ENCODE peak calls at places on chromosomes 3 and 15, in five cellular contexts. Y, N, G, K and L are unnamed samples.

GRCh38 chr15:81394609-81395008 is 20.6 kb upstream of the TMC3 start:
- DNase-seq in K (no peak), G (no peak), N (no peak), Y (no peak), L (no peak)

GRCh38 chr3:148054999-148055398 is 642.7 kb upstream of the AGTR1 start:
- DNase-seq in K (no peak), N (no peak), Y (no peak), G (no peak), L (no peak)

GRCh38 chr15:40763801-40764765 is at the start of gene GCHFR:
- DNase-seq in K (peak), N (peak), Y (no peak), G (peak), L (no peak)

GRCh38 chr3:112781611-112782010 is 65.1 kb downstream of the CD200R1L start:
- DNase-seq in K (no peak), Y (no peak), G (no peak), N (no peak), L (no peak)

GRCh38 chr3:31399270-31399669 is 133.5 kb upstream of the STT3B start:
- DNase-seq in Y (no peak), N (no peak), G (no peak), K (no peak), L (no peak)

GRCh38 chr15:99403597-99403996 is 152.3 kb downstream of the LRRC28 start:
- DNase-seq in Y (no peak), K (no peak), N (no peak), G (no peak), L (no peak)

GRCh38 chr3:182284793-182285192 is 508.5 kb upstream of the ATP11B start:
- DNase-seq in G (no peak), Y (no peak), N (no peak), K (peak), L (no peak)

GRCh38 chr3:51379746-51380330 is 5.3 kb upstream of the MANF start:
- DNase-seq in Y (no peak), G (no peak), N (no peak), K (no peak), L (no peak)

GRCh38 chr15:73937313-73937695 is 11.0 kb downstream of the LOXL1 start:
- DNase-seq in Y (no peak), K (no peak), N (peak), G (no peak), L (no peak)

GRCh38 chr3:23877324-23877980 is 39.3 kb downstream of the NKIRAS1 start:
- DNase-seq in Y (no peak), G (no peak), K (no peak), N (no peak), L (peak)

GRCh38 chr3:76438971-76439370 is 600.9 kb upstream of the ROBO2 start:
- DNase-seq in N (no peak), G (no peak), Y (no peak), K (no peak), L (no peak)

GRCh38 chr3:139388961-139389551 is 391 bp downstream of the COPB2 start:
- DNase-seq in N (no peak), G (no peak), Y (no peak), K (no peak), L (no peak)

GRCh38 chr3:157590273-157590672 is 87.1 kb upstream of the VEPH1 start:
- DNase-seq in G (no peak), N (no peak), Y (no peak), K (no peak), L (no peak)
- TF ChIP-seq CTCF in G (no peak), N (no peak), Y (no peak), K (no peak), L (no peak)

GRCh38 chr15:52730163-52730562 is 51.0 kb upstream of the ATOSA start:
- DNase-seq in K (peak), Y (no peak), N (no peak), G (no peak), L (peak)
- TF ChIP-seq CTCF in K (no peak), Y (no peak), N (no peak), G (no peak), L (no peak)

GRCh38 chr3:94291686-94292085 is 228.8 kb downstream of the NSUN3 start:
- DNase-seq in N (no peak), G (no peak), K (no peak), Y (no peak), L (no peak)

GRCh38 chr3:94285874-94286273 is 223.0 kb downstream of the NSUN3 start:
- DNase-seq in N (no peak), K (no peak), Y (no peak), G (no peak), L (no peak)
- TF ChIP-seq CTCF in N (no peak), K (no peak), Y (no peak), G (no peak), L (no peak)

GRCh38 chr3:175940881-175941280 is 1081.7 kb downstream of the NAALADL2 start:
- DNase-seq in Y (peak), N (no peak), G (no peak), K (peak), L (no peak)

GRCh38 chr3:175940243-175940642 is 1081.1 kb downstream of the NAALADL2 start:
- DNase-seq in N (no peak), K (peak), Y (no peak), G (no peak), L (no peak)

DNA sequence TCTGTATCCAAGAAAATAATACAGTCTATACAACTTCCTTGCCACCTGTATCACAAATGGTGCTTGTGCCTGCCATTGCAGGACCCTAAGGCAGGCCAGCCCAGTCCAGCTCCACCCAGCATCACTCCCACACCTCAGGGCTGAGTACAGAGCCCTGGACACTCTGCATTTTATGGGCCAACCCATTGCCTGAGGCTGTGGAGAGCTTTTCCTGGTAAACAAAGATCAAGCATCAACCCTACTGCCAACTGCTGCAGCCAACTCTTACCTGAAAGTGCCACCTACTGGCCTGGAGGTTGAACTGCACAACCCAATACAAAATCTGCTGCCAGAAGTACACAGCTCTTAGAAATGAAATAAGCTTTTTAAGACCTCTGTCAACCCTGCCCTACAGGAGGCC is 1082.2 kb downstream of the NAALADL2 start:
- DNase-seq in N (no peak), Y (peak), G (no peak), K (peak), L (no peak)
- TF ChIP-seq CTCF in N (peak), Y (peak), G (no peak), K (peak), L (peak)

DNA sequence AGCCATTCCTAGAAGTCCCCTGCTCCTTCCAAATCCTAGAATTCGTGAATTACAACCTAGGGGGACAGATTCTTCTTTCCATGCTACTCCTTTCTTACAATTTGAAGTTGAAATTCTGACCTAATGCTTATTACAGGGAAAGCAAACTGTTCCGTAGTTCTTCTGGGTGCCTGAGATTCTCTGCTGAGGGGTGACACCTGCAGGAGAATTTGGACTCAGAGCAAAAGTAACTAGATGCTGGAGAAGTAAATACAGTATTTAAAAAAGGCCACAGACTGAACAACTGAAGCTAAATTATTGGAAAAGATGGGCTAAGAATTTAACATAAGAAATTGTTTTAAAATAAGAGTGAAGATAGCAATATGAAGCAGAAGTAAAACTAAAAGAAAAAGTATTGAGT is 37.9 kb downstream of the ACAD9 start:
- DNase-seq in K (no peak), N (no peak), G (no peak), Y (no peak), L (no peak)
- TF ChIP-seq CTCF in K (no peak), N (peak), G (no peak), Y (peak), L (peak)